ENCODE peak calls at places on chromosomes 5 and 9, in four cellular contexts. N, E, J and F are unnamed samples.

GRCh38 chr9:124038239-124038638 is 26.7 kb downstream of the LHX2 start:
- DNase-seq in J (no peak), N (peak; percentile 48), E (no peak), F (no peak)

GRCh38 chr5:76389513-76390154 is 13.5 kb upstream of the IQGAP2 start:
- DNase-seq in J (no peak), N (no peak), E (no peak), F (no peak)

GRCh38 chr9:82036101-82036500 is 47.5 kb downstream of the SPATA31D1 start:
- DNase-seq in J (no peak), N (no peak), E (no peak), F (no peak)

GRCh38 chr9:105862002-105862401 is 167.7 kb downstream of the TMEM38B start:
- DNase-seq in E (no peak), J (no peak), N (no peak), F (no peak)

GRCh38 chr5:139696894-139697658 is 48.9 kb downstream of the CXXC5 start:
- DNase-seq in E (peak; percentile 61), J (peak; percentile 68), N (peak; percentile 86), F (no peak)

GRCh38 chr5:134902071-134902801 is 2.7 kb upstream of the PCBD2 start:
- DNase-seq in N (peak; percentile 80), E (peak; percentile 75), J (no peak), F (no peak)

GRCh38 chr5:124948062-124948753 is 201.8 kb upstream of the ZNF608 start:
- DNase-seq in N (no peak), J (no peak), E (no peak), F (peak; percentile 32)

GRCh38 chr5:54610197-54610898 is 92.8 kb downstream of the SNX18 start:
- DNase-seq in N (peak; percentile 79), E (peak; percentile 34), J (peak; percentile 29), F (no peak)

GRCh38 chr9:95067888-95068287 is 249.6 kb downstream of the FANCC start:
- DNase-seq in N (no peak), J (peak; percentile 62), E (no peak), F (no peak)

GRCh38 chr5:134451618-134452505 is 40.2 kb upstream of the CDKN2AIPNL start:
- DNase-seq in E (peak; percentile 5), N (peak; percentile 19), J (peak; percentile 79), F (no peak)

GRCh38 chr5:77518304-77518703 is 26.2 kb upstream of the WDR41 start:
- DNase-seq in E (no peak), J (peak; percentile 28), N (no peak), F (peak; percentile 44)

GRCh38 chr9:128972956-128973355 is 25.5 kb downstream of the NUP188 start:
- DNase-seq in N (no peak), J (peak; percentile 76), E (no peak), F (no peak)

GRCh38 chr9:37311938-37312730 is 110.4 kb upstream of the GRHPR start:
- DNase-seq in N (no peak), J (peak; percentile 94), E (no peak), F (no peak)

GRCh38 chr5:116396700-116397099 is 177.9 kb downstream of the SEMA6A start:
- DNase-seq in J (no peak), N (no peak), E (no peak), F (no peak)

GRCh38 chr9:31683126-31683525 is 701.3 kb upstream of the ACO1 start:
- DNase-seq in E (no peak), J (no peak), N (no peak), F (no peak)

GRCh38 chr9:121316378-121316777 is 48.4 kb downstream of the GSN start:
- DNase-seq in E (no peak), N (peak; percentile 24), J (no peak), F (no peak)

GRCh38 chr5:178339272-178339671 is 106.7 kb upstream of the PHYKPL start:
- DNase-seq in N (no peak), J (no peak), E (no peak), F (no peak)

GRCh38 chr5:62621280-62621679 is 42.7 kb downstream of the LRRC70 start:
- DNase-seq in N (no peak), E (no peak), J (no peak), F (peak; percentile 84)

GRCh38 chr5:138725153-138725884 is 27.9 kb upstream of the CTNNA1 start:
- DNase-seq in J (peak; percentile 59), N (no peak), E (no peak), F (peak; percentile 34)

GRCh38 chr9:27154923-27155322 is 45.9 kb downstream of the TEK start:
- DNase-seq in E (no peak), N (no peak), J (peak; percentile 97), F (no peak)

GRCh38 chr5:57117601-57118000 is 56.3 kb upstream of the GPBP1 start:
- DNase-seq in J (peak; percentile 15), E (no peak), N (no peak), F (no peak)

GRCh38 chr5:81525690-81526089 is 131.8 kb upstream of the ACOT12 start:
- DNase-seq in J (peak; percentile 87), N (no peak), E (no peak), F (no peak)

GRCh38 chr9:14749738-14750137 is 27.2 kb upstream of the CER1 start:
- DNase-seq in E (no peak), J (no peak), N (no peak), F (no peak)

GRCh38 chr5:54696931-54697330 is 179.4 kb downstream of the SNX18 start:
- DNase-seq in N (no peak), J (no peak), E (no peak), F (no peak)

GRCh38 chr5:84393969-84394368 is 9.3 kb upstream of the EDIL3 start:
- DNase-seq in E (no peak), J (peak; percentile 91), N (no peak), F (no peak)

GRCh38 chr9:88174324-88174723 is 36.0 kb upstream of the SPATA31C2 start:
- DNase-seq in E (no peak), N (no peak), J (no peak), F (no peak)

GRCh38 chr5:36150676-36151433 is 832 bp downstream of the LMBRD2 start:
- DNase-seq in E (peak; percentile 50), J (peak; percentile 58), N (peak; percentile 89), F (peak; percentile 33)

GRCh38 chr9:35673132-35673997 is at the start of gene CA9:
- DNase-seq in N (no peak), J (no peak), E (no peak), F (no peak)

GRCh38 chr9:35774907-35775635 is 16.3 kb upstream of the NPR2 start:
- DNase-seq in J (no peak), E (no peak), N (no peak), F (peak; percentile 35)

GRCh38 chr5:114038756-114039155 is 323.1 kb upstream of the KCNN2 start:
- DNase-seq in J (no peak), N (no peak), E (no peak), F (no peak)

GRCh38 chr9:93005876-93006275 is 52.6 kb upstream of the SUSD3 start:
- DNase-seq in J (no peak), E (no peak), N (no peak), F (no peak)

GRCh38 chr9:91433180-91433579 is 9.5 kb upstream of the NFIL3 start:
- DNase-seq in N (no peak), J (peak; percentile 94), E (peak; percentile 36), F (no peak)

GRCh38 chr5:125612356-125613149 is 810.7 kb upstream of the GRAMD2B start:
- DNase-seq in E (no peak), J (no peak), N (no peak), F (no peak)

GRCh38 chr9:37415011-37415719 is 7.3 kb upstream of the GRHPR start:
- DNase-seq in J (peak; percentile 81), E (peak; percentile 76), N (peak; percentile 80), F (peak; percentile 89)

GRCh38 chr9:36499156-36499886 is 73.4 kb upstream of the MELK start:
- DNase-seq in J (no peak), E (no peak), N (no peak), F (peak; percentile 41)

GRCh38 chr9:19720374-19720773 is 68.5 kb downstream of the SLC24A2 start:
- DNase-seq in J (peak; percentile 52), N (no peak), E (no peak), F (peak; percentile 7)

GRCh38 chr9:74770508-74771261 is 117.0 kb downstream of the TRPM6 start:
- DNase-seq in E (peak; percentile 44), J (peak; percentile 34), N (peak; percentile 77), F (peak; percentile 34)